ENCODE peak calls at places on chromosomes 3 and 15, in seven cellular contexts. One of them, this sample, is unnamed.

GRCh38 chr15:26691249-26691648 is 81.6 kb downstream of the GABRB3 start:
- DNase-seq in foreskin fibroblast: no peak
- DNase-seq in Panc1: no peak
- DNase-seq in B cell: no peak
- DNase-seq in endothelial cell: no peak
- DNase-seq in AG09309: no peak
- DNase-seq in astrocyte: no peak
- DNase-seq in this sample: no peak

GRCh38 chr3:141235661-141236171 is 4.1 kb downstream of the PXYLP1 start:
- DNase-seq in foreskin fibroblast: no peak
- DNase-seq in Panc1: no peak
- DNase-seq in B cell: no peak
- DNase-seq in endothelial cell: no peak
- DNase-seq in AG09309: no peak
- DNase-seq in astrocyte: no peak
- DNase-seq in this sample: no peak

GRCh38 chr15:91336691-91337090 is 236.6 kb downstream of the SV2B start:
- DNase-seq in foreskin fibroblast: no peak
- DNase-seq in Panc1: no peak
- DNase-seq in B cell: no peak
- DNase-seq in endothelial cell: no peak
- DNase-seq in AG09309: no peak
- DNase-seq in astrocyte: no peak
- DNase-seq in this sample: no peak

GRCh38 chr15:58297639-58298038 is 134.2 kb upstream of the LIPC start:
- DNase-seq in foreskin fibroblast: no peak
- DNase-seq in Panc1: no peak
- DNase-seq in B cell: no peak
- DNase-seq in endothelial cell: no peak
- DNase-seq in AG09309: no peak
- DNase-seq in astrocyte: no peak
- DNase-seq in this sample: no peak

GRCh38 chr15:40266828-40267304 is 16.0 kb downstream of the ANKRD63 start:
- DNase-seq in foreskin fibroblast: peak
- DNase-seq in Panc1: peak
- DNase-seq in B cell: no peak
- DNase-seq in endothelial cell: no peak
- DNase-seq in AG09309: peak
- DNase-seq in astrocyte: peak
- DNase-seq in this sample: peak

GRCh38 chr15:91039996-91040395 is 17.6 kb upstream of the VPS33B start:
- DNase-seq in foreskin fibroblast: no peak
- DNase-seq in Panc1: no peak
- DNase-seq in B cell: no peak
- DNase-seq in endothelial cell: no peak
- DNase-seq in AG09309: no peak
- DNase-seq in astrocyte: no peak
- DNase-seq in this sample: no peak

GRCh38 chr15:65106011-65106590 is 8.9 kb downstream of the UBAP1L start:
- DNase-seq in foreskin fibroblast: no peak
- DNase-seq in Panc1: no peak
- DNase-seq in B cell: no peak
- DNase-seq in endothelial cell: no peak
- DNase-seq in AG09309: no peak
- DNase-seq in astrocyte: no peak
- DNase-seq in this sample: no peak

GRCh38 chr3:157888040-157888439 is 218.2 kb downstream of the SHOX2 start:
- DNase-seq in foreskin fibroblast: no peak
- DNase-seq in Panc1: no peak
- DNase-seq in B cell: no peak
- DNase-seq in endothelial cell: no peak
- DNase-seq in AG09309: no peak
- DNase-seq in astrocyte: no peak
- DNase-seq in this sample: no peak

GRCh38 chr3:192888121-192888520 is 29.5 kb downstream of the MB21D2 start:
- DNase-seq in foreskin fibroblast: no peak
- DNase-seq in Panc1: no peak
- DNase-seq in B cell: no peak
- DNase-seq in endothelial cell: no peak
- DNase-seq in AG09309: no peak
- DNase-seq in astrocyte: peak
- DNase-seq in this sample: peak

GRCh38 chr3:59821274-59821673 is 771.4 kb upstream of the CFAP20DC start:
- DNase-seq in foreskin fibroblast: no peak
- DNase-seq in Panc1: no peak
- DNase-seq in B cell: no peak
- DNase-seq in endothelial cell: no peak
- DNase-seq in AG09309: no peak
- DNase-seq in astrocyte: no peak
- DNase-seq in this sample: no peak

GRCh38 chr3:71514621-71515020 is 68.9 kb downstream of the FOXP1 start:
- DNase-seq in foreskin fibroblast: no peak
- DNase-seq in Panc1: no peak
- DNase-seq in B cell: no peak
- DNase-seq in endothelial cell: no peak
- DNase-seq in AG09309: no peak
- DNase-seq in astrocyte: peak
- DNase-seq in this sample: peak

GRCh38 chr3:122864498-122864897 is 69.6 kb downstream of the SLC49A4 start:
- DNase-seq in foreskin fibroblast: no peak
- DNase-seq in Panc1: no peak
- DNase-seq in B cell: no peak
- DNase-seq in endothelial cell: no peak
- DNase-seq in AG09309: no peak
- DNase-seq in astrocyte: no peak
- DNase-seq in this sample: no peak

GRCh38 chr15:66291816-66292215 is 1.6 kb upstream of the DIS3L start:
- DNase-seq in foreskin fibroblast: no peak
- DNase-seq in Panc1: no peak
- DNase-seq in B cell: no peak
- DNase-seq in endothelial cell: no peak
- DNase-seq in AG09309: no peak
- DNase-seq in astrocyte: no peak
- DNase-seq in this sample: no peak

GRCh38 chr3:71031914-71032521 is 551.5 kb downstream of the FOXP1 start:
- DNase-seq in foreskin fibroblast: no peak
- DNase-seq in Panc1: no peak
- DNase-seq in B cell: peak
- DNase-seq in endothelial cell: no peak
- DNase-seq in AG09309: no peak
- DNase-seq in astrocyte: no peak
- DNase-seq in this sample: no peak

GRCh38 chr3:30894521-30895289 is at the start of gene GADL1:
- DNase-seq in foreskin fibroblast: peak
- DNase-seq in Panc1: no peak
- DNase-seq in B cell: no peak
- DNase-seq in endothelial cell: peak
- DNase-seq in AG09309: no peak
- DNase-seq in astrocyte: peak
- DNase-seq in this sample: no peak

GRCh38 chr15:48336940-48337339 is 5.7 kb downstream of the DUT start:
- DNase-seq in foreskin fibroblast: no peak
- DNase-seq in Panc1: no peak
- DNase-seq in B cell: no peak
- DNase-seq in endothelial cell: peak
- DNase-seq in AG09309: no peak
- DNase-seq in astrocyte: no peak
- DNase-seq in this sample: no peak

GRCh38 chr3:43146599-43146998 is 40.7 kb upstream of the POMGNT2 start:
- DNase-seq in foreskin fibroblast: no peak
- DNase-seq in Panc1: no peak
- DNase-seq in B cell: no peak
- DNase-seq in endothelial cell: no peak
- DNase-seq in AG09309: no peak
- DNase-seq in astrocyte: no peak
- DNase-seq in this sample: no peak

GRCh38 chr3:186427627-186428026 is 65.6 kb upstream of the DGKG start:
- DNase-seq in foreskin fibroblast: no peak
- DNase-seq in Panc1: no peak
- DNase-seq in B cell: no peak
- DNase-seq in endothelial cell: no peak
- DNase-seq in AG09309: no peak
- DNase-seq in astrocyte: peak
- DNase-seq in this sample: no peak

GRCh38 chr3:186421946-186422345 is 59.9 kb upstream of the DGKG start:
- DNase-seq in foreskin fibroblast: no peak
- DNase-seq in Panc1: no peak
- DNase-seq in B cell: no peak
- DNase-seq in endothelial cell: no peak
- DNase-seq in AG09309: no peak
- DNase-seq in astrocyte: no peak
- DNase-seq in this sample: no peak

DNA sequence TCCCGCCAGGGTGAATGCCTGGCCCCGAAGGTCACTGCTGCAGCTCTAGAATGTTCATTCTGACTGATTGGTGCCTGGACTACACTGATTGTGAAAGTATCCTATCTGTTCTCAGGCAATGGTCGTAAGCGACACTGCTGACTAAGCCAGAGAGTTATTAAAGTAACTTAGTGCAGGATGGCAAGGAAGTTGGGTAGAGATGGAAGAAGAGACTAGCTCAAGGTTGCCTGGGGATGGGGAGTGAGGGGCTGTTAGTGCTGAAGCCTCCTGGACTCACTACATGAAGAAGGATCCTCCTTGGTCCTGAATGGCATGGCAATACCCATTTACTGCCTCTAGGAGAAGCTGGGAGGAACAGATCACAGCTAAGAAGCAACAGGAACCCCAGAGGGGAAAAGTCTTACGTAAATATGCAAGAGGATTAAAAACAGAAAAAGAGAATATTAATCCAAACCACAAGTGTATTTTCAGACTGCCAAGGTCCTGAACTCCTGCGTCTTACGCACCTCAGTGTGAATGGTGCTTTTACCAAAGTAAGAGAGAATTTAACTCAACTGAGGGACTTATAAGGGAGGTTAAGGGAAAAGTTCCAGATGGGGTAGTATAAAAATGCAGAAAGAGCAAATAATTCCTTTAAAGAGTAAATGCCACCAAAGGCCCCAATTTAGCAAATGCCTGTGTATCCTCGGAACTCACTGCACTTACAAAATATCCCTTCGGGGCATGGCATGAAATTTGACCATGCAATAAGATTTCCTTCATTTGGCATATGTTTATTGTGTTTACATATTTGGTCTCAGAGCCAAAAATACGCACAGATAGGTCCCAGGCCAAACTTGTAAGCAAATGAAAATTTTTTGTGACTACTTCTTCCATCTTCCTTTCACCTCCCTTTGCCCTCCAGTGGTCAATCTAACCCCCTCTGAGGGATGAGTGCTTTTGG is 64.0 kb upstream of the DGKG start:
- DNase-seq in foreskin fibroblast: peak
- DNase-seq in Panc1: no peak
- DNase-seq in B cell: no peak
- DNase-seq in endothelial cell: no peak
- DNase-seq in AG09309: peak
- DNase-seq in astrocyte: peak
- DNase-seq in this sample: peak
- TF ChIP-seq CTCF in foreskin fibroblast: peak
- TF ChIP-seq CTCF in Panc1: peak
- TF ChIP-seq CTCF in B cell: peak
- TF ChIP-seq CTCF in endothelial cell: no peak
- TF ChIP-seq CTCF in AG09309: peak
- TF ChIP-seq CTCF in astrocyte: peak
- TF ChIP-seq CTCF in this sample: peak

DNA sequence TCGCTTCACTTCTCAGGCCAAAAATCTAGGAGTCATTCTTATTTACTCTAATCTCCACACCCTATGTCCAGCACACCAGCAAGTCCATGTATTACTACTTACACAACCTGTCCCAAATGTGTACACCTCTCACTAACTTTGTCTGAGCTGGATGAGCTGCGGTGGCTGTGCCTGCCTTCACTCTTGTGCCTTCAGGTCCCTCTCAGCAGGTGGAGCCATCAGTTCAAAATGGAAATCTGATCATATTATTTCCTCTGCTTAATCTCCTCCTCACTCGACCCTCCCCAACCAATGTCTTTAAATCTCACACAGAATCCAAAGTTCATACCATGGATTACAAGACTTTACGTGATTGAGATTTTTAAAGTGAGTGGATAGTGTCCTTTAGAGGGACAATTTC is 82.8 kb downstream of the SSR3 start:
- DNase-seq in foreskin fibroblast: no peak
- DNase-seq in Panc1: no peak
- DNase-seq in B cell: no peak
- DNase-seq in endothelial cell: no peak
- DNase-seq in AG09309: no peak
- DNase-seq in astrocyte: no peak
- DNase-seq in this sample: no peak
- TF ChIP-seq CTCF in foreskin fibroblast: no peak
- TF ChIP-seq CTCF in Panc1: peak
- TF ChIP-seq CTCF in B cell: no peak
- TF ChIP-seq CTCF in endothelial cell: no peak
- TF ChIP-seq CTCF in AG09309: no peak
- TF ChIP-seq CTCF in astrocyte: no peak
- TF ChIP-seq CTCF in this sample: no peak

DNA sequence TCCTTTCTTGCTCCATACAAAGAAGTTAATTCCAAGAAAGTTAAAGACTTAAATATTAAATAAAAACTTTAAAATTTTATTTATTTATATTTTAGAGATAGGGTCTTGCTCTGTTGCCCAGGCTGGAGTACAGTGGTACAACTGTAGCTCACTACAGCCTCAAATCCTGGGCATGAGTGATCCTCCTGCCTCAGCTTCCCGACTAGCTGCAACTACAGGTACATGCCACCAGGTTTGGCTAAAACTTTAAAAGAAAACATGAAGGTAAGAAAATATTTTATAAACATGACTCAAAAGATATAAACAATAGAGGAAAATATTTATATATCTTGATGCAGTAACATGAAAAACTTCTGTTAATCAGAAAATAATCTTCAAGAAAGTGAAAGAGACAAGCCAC is 33.2 kb downstream of the ADIPOQ start:
- DNase-seq in foreskin fibroblast: no peak
- DNase-seq in Panc1: no peak
- DNase-seq in B cell: no peak
- DNase-seq in endothelial cell: no peak
- DNase-seq in AG09309: no peak
- DNase-seq in astrocyte: no peak
- DNase-seq in this sample: no peak
- TF ChIP-seq CTCF in foreskin fibroblast: no peak
- TF ChIP-seq CTCF in Panc1: no peak
- TF ChIP-seq CTCF in B cell: no peak
- TF ChIP-seq CTCF in endothelial cell: peak
- TF ChIP-seq CTCF in AG09309: no peak
- TF ChIP-seq CTCF in astrocyte: no peak
- TF ChIP-seq CTCF in this sample: no peak

DNA sequence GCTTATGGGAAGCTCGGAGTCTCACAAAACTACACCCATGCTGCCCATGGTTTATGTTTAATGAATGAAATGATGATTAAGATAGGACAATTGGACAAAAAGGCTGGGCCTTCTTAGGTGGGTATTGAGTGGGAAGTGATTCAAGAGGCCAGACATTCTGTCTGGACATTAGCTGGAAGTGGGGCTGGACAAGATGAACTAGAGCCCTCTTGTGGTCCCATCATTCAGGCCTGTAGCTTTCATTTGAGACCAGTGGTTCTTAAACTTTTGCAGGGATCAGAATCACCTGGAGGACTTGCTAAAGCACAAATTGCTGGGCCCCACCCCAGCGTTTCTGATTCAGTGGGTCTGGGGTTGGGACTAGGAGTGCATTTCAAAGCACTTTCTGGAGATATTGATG is 290.4 kb upstream of the CTDSPL start:
- DNase-seq in foreskin fibroblast: no peak
- DNase-seq in Panc1: no peak
- DNase-seq in B cell: no peak
- DNase-seq in endothelial cell: no peak
- DNase-seq in AG09309: no peak
- DNase-seq in astrocyte: no peak
- DNase-seq in this sample: no peak
- TF ChIP-seq CTCF in foreskin fibroblast: no peak
- TF ChIP-seq CTCF in Panc1: peak
- TF ChIP-seq CTCF in B cell: no peak
- TF ChIP-seq CTCF in endothelial cell: no peak
- TF ChIP-seq CTCF in AG09309: peak
- TF ChIP-seq CTCF in astrocyte: no peak
- TF ChIP-seq CTCF in this sample: peak

This sample was measured in HFFc6.